ENCODE peak calls at places on chromosomes 12 and 14, in eight cellular contexts. O is fibroblast of pulmonary artery, F is bronchial epithelial cell, T is GM19239, P is neural progenitor cell, D is WTC11, N is renal cortical epithelial cell, E is HFFc6. C is an unnamed sample.

GRCh38 chr12:88444481-88444880 is 135.8 kb downstream of the KITLG start:
- DNase-seq in D (no peak), T (no peak), E (no peak), P (no peak), F (no peak), N (no peak), O (no peak), C (no peak)

GRCh38 chr12:100289011-100289410 is 22.0 kb downstream of the SCYL2 start:
- DNase-seq in P (no peak), D (no peak), O (no peak), E (no peak), F (no peak), N (no peak), T (no peak), C (no peak)

GRCh38 chr12:56151672-56152131 is 685 bp upstream of the MYL6B start:
- DNase-seq in P (peak), N (peak), D (peak), O (no peak), T (peak), E (no peak), F (peak), C (no peak)

GRCh38 chr12:113347892-113348291 is 10.5 kb upstream of the PLBD2 start:
- DNase-seq in D (no peak), F (no peak), P (no peak), N (no peak), O (no peak), E (no peak), T (no peak), C (no peak)

GRCh38 chr14:75470238-75470797 is 42.5 kb downstream of the JDP2 start:
- DNase-seq in E (no peak), F (no peak), D (no peak), P (no peak), O (no peak), T (no peak), N (no peak), C (no peak)

GRCh38 chr14:58898655-58899316 is 261.0 kb downstream of the DACT1 start:
- DNase-seq in T (no peak), P (no peak), E (peak), D (no peak), F (peak), N (peak), O (peak), C (no peak)

GRCh38 chr12:90826031-90826430 is 128.9 kb downstream of the CCER1 start:
- DNase-seq in F (no peak), P (no peak), O (peak), T (no peak), E (no peak), D (no peak), N (no peak), C (no peak)

GRCh38 chr14:77260199-77260598 is 10.8 kb downstream of the NGB start:
- DNase-seq in E (no peak), T (no peak), P (no peak), F (no peak), D (no peak), N (no peak), O (no peak), C (no peak)

GRCh38 chr14:48725001-48725734 is 861.0 kb downstream of the RPS29 start:
- DNase-seq in N (peak), D (no peak), P (peak), T (no peak), O (peak), E (no peak), F (no peak), C (no peak)

GRCh38 chr12:89073027-89073398 is 279.3 kb downstream of the DUSP6 start:
- DNase-seq in O (peak), E (peak), T (no peak), F (peak), D (no peak), N (peak), P (no peak), C (peak)

GRCh38 chr12:103928736-103929050 is 1.5 kb upstream of the HSP90B1 start:
- DNase-seq in E (no peak), T (no peak), P (no peak), N (no peak), F (no peak), O (no peak), D (no peak), C (no peak)

GRCh38 chr14:60510976-60511599 is 2.1 kb downstream of the SIX6 start:
- DNase-seq in E (no peak), N (no peak), F (no peak), T (no peak), O (no peak), D (peak), P (peak), C (peak)

GRCh38 chr12:121120323-121120722 is 12.4 kb upstream of the P2RX7 start:
- DNase-seq in O (no peak), E (peak), N (no peak), F (no peak), T (no peak), D (no peak), P (no peak), C (no peak)

GRCh38 chr14:54807428-54807827 is 95.2 kb downstream of the GCH1 start:
- DNase-seq in O (peak), F (no peak), T (no peak), N (no peak), D (no peak), E (no peak), P (no peak), C (no peak)

GRCh38 chr12:113149361-113150150 is at the start of gene CFAP73:
- DNase-seq in O (peak), E (peak), F (peak), P (peak), T (no peak), N (peak), D (peak), C (peak)

C was measured in retina.